ENCODE peak calls at places on chromosome 17, in five cellular contexts. O, R, W, V and U are unnamed samples.
A peak's percentile ranks its signal among the peaks of the same experiment; 100 is the strongest.

GRCh38 chr17:50375858-50376538 is 3.0 kb downstream of the EME1 start:
- DNase-seq in O (no peak), R (no peak), W (no peak), V (no peak), U (no peak)

GRCh38 chr17:2929881-2930533 is 133.4 kb downstream of the OR1D5 start:
- DNase-seq in O (peak; percentile 83), V (no peak), R (no peak), W (peak; percentile 57), U (no peak)

GRCh38 chr17:81556863-81557262 is 4.7 kb upstream of the FAAP100 start:
- DNase-seq in R (no peak), O (no peak), V (no peak), W (no peak), U (no peak)

GRCh38 chr17:957856-958421 is 21.6 kb downstream of the NXN start:
- DNase-seq in R (no peak), O (peak; percentile 26), W (peak; percentile 79), V (no peak), U (no peak)

GRCh38 chr17:73401911-73402310 is 90.1 kb upstream of the CDC42EP4 start:
- DNase-seq in W (peak; percentile 19), R (no peak), V (no peak), O (no peak), U (no peak)

GRCh38 chr17:64974750-64975317 is 55.6 kb upstream of the LRRC37A3 start:
- DNase-seq in R (no peak), V (no peak), O (no peak), W (no peak), U (no peak)

GRCh38 chr17:72430611-72431432 is 310.0 kb downstream of the SOX9 start:
- DNase-seq in O (no peak), W (no peak), R (no peak), V (no peak), U (no peak)

GRCh38 chr17:19631905-19632304 is 16.6 kb upstream of the ALDH3A2 start:
- DNase-seq in R (no peak), W (no peak), V (no peak), O (no peak), U (no peak)

GRCh38 chr17:40483679-40484078 is 17.7 kb downstream of the TNS4 start:
- DNase-seq in V (no peak), O (no peak), W (no peak), R (no peak), U (no peak)

GRCh38 chr17:61306003-61306402 is 93.6 kb upstream of the TBX2 start:
- DNase-seq in O (no peak), W (no peak), R (no peak), V (no peak), U (no peak)

GRCh38 chr17:37523715-37524219 is 34.1 kb downstream of the DUSP14 start:
- DNase-seq in W (no peak), O (no peak), V (no peak), R (no peak), U (no peak)

GRCh38 chr17:5437721-5438317 is 1.1 kb downstream of the C1QBP start:
- DNase-seq in O (no peak), V (no peak), R (no peak), W (no peak), U (no peak)

GRCh38 chr17:973053-973452 is 6.5 kb downstream of the NXN start:
- DNase-seq in W (no peak), R (no peak), V (no peak), O (no peak), U (no peak)

GRCh38 chr17:74070374-74070773 is 133.1 kb upstream of the RPL38 start:
- DNase-seq in V (no peak), O (no peak), W (no peak), R (no peak), U (no peak)

GRCh38 chr17:12231027-12231682 is 210.5 kb downstream of the MAP2K4 start:
- DNase-seq in V (no peak), R (peak; percentile 14), O (peak; percentile 13), W (no peak), U (no peak)

DNA sequence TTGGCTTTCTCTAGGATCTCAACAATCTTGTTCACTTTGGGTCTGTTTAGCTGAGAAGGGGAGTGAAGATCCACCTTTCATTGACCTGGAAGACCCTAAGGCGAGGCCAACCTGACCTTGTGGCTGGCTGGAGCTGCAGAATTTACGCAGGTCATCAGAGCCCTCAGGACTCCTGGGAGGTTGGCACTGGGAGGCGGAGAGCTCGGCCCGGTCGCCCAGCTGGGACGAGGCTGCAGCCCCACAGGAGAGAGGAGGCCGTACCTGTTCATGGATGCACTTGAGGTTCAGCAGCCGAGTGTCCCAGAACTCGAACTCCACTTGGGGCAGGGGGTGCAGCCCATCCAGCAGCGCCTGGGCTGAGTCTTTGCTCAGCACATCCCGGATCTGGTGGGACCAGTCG is 5.9 kb downstream of the DNAH17 start:
- DNase-seq in V (no peak), W (no peak), R (no peak), O (no peak), U (no peak)
- H3K4me1 ChIP-seq in V (no peaks in the 10 kb centered on the region), W (no peaks in the 10 kb centered on the region), R (no peaks in the 10 kb centered on the region), O (peaks cover 13% of the 10 kb centered on the region), U (no peaks in the 10 kb centered on the region)

DNA sequence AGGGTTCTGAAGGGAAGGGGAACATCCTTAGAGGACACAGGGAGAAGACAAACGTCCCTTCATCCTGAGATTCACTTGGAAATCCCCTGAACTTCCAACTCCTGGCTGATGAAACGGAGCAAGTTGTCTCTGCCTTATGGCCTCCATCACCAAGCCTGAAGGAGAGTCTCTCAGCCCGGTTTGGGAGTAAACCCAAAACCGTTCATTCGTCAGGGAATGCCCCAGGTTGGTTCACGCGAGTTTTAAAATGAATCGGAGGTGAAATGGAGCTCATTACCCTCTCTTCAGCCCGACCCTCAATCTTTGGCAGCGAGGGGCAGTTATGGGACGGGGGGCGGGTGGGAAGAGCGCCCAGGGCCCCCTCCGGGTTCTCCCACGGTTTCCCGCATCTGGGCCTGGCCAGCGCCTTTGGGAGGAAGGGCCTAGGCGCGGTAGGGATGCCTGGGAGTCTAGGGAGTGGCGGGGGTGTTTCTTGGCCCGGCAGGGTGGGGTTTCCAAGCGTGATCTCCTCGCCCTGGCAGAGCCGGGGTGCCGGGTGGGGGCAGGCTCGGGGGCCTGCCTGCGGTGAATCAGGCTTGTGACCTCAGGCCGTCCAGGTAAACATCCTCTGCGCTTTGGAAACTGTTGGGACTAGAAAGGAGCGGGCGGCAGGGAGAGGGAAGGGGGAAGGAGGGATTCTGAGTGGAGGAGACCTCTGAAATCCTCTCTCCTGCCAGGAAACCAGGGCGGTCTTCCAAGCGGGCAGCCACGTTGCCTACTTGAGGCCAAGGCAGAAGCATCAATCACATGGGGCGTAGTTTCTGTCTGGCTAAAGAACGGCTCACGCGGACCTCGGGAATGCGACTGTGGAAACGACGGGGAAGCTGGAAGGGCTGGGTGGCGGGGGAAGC is 24.1 kb upstream of the HOXB13 start:
- DNase-seq in W (no peak), V (no peak), R (no peak), O (no peak), U (no peak)
- H3K4me1 ChIP-seq in W (no peaks in the 10 kb centered on the region), V (peaks cover 9% of the 10 kb centered on the region), R (no peaks in the 10 kb centered on the region), O (peaks cover 39% of the 10 kb centered on the region), U (peaks cover 5% of the 10 kb centered on the region)

GRCh38 chr17:59001158-59001814 is 105.4 kb downstream of the TRIM37 start:
- DNase-seq in O (no peak), W (no peak), R (no peak), V (no peak), U (no peak)

GRCh38 chr17:59002848-59003247 is 103.8 kb downstream of the TRIM37 start:
- DNase-seq in R (no peak), O (no peak), V (no peak), W (no peak), U (no peak)

GRCh38 chr17:59003860-59004259 is 102.8 kb downstream of the TRIM37 start:
- DNase-seq in V (no peak), O (no peak), W (no peak), R (no peak), U (no peak)

GRCh38 chr17:59000022-59000421 is 106.7 kb downstream of the TRIM37 start:
- DNase-seq in W (no peak), V (no peak), R (no peak), O (no peak), U (no peak)

GRCh38 chr17:59002126-59002525 is 104.6 kb downstream of the TRIM37 start:
- DNase-seq in W (no peak), O (no peak), R (no peak), V (no peak), U (no peak)
- H3K4me1 ChIP-seq in W (peaks cover 14% of the 10 kb centered on the region), O (peaks cover 14% of the 10 kb centered on the region), R (peaks cover 5% of the 10 kb centered on the region), V (no peaks in the 10 kb centered on the region), U (no peaks in the 10 kb centered on the region)

DNA sequence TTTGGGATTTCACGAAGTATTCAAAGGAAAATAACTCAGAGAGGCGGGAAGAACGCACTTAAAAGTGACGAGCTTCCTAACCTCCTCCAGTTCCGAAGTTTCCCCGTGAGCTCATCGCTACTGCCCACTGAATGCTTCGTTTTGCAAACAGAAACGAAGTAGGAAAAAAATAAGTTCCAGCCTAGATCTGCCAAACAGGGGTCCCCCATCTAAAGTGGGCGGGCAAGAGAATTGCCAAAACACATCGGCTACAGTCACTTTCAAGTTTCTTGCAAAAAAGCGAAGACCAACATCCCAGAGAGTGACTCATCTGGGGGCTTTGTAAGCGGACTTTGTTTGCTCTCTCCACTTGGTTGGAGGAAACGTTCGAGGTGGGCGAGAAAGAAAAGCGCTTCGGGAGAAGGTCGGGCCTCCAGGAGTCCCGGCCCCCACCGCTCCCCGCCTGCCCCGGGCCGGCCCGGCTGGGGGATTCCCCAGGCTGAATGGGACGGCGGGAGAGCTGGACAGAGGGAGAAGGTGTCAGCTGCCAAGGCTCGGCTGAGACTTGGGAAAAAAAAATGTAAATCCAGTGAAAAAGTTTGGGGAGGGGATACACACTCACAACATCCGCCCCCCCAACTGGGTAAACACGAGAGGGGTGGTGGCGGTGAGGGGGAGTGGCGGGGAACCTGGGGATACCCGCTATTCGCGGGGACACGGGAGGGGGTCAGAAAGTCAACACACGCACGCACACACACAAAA is 1.0 kb downstream of the VEZF1 start:
- DNase-seq in W (peak; percentile 58), R (no peak), O (peak; percentile 63), V (peak; percentile 81), U (no peak)
- H3K4me1 ChIP-seq in W (peaks cover 51% of the 10 kb centered on the region), R (peaks cover 32% of the 10 kb centered on the region), O (peaks cover 77% of the 10 kb centered on the region), V (peaks cover 30% of the 10 kb centered on the region), U (peaks cover 26% of the 10 kb centered on the region)

GRCh38 chr17:79728169-79728907 is 2.4 kb upstream of the ENPP7 start:
- DNase-seq in V (peak; percentile 89), W (peak; percentile 87), O (peak; percentile 100), R (peak; percentile 72), U (peak; percentile 90)
- H3K4me1 ChIP-seq in V (no peaks in the 10 kb centered on the region), W (no peaks in the 10 kb centered on the region), O (no peaks in the 10 kb centered on the region), R (no peaks in the 10 kb centered on the region), U (no peaks in the 10 kb centered on the region)

GRCh38 chr17:45195424-45195823 is 26.3 kb upstream of the FMNL1 start:
- DNase-seq in O (no peak), W (no peak), R (no peak), V (no peak), U (no peak)

GRCh38 chr17:45201457-45201856 is 20.2 kb upstream of the FMNL1 start:
- DNase-seq in W (no peak), O (no peak), R (no peak), V (no peak), U (no peak)

GRCh38 chr17:45200701-45201100 is 21.0 kb upstream of the FMNL1 start:
- DNase-seq in V (no peak), W (no peak), O (no peak), R (no peak), U (no peak)

GRCh38 chr17:45197555-45198334 is 23.9 kb upstream of the FMNL1 start:
- DNase-seq in R (peak; percentile 60), O (peak; percentile 80), V (peak; percentile 93), W (peak; percentile 94), U (peak; percentile 96)

DNA sequence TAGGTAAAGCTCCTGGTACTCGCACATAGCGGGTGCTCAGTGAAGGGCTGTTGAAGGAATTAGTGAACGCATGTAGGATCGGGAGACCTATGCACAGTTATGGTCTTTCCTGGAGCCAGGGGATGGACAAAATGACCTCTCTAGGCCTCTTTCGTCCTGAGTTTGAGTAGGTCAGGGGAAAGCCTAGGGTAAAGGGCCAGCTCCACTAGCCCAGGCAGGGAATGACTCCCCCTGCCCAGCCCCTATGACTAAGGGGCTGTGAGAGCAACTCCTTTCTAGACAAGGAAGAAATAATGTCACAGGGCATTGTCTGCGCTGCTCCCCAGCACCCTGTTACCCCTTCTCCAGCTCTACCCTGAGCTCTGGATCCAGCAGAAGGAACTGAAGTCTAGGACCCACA is 24.6 kb upstream of the FMNL1 start:
- DNase-seq in R (no peak), W (no peak), O (no peak), V (no peak), U (no peak)
- H3K4me1 ChIP-seq in R (no peaks in the 10 kb centered on the region), W (peaks cover 6% of the 10 kb centered on the region), O (peaks cover 55% of the 10 kb centered on the region), V (peaks cover 7% of the 10 kb centered on the region), U (peaks cover 4% of the 10 kb centered on the region)